ENCODE peak calls at places on chromosomes 7 and 10, in eight cellular contexts. One of them, this sample, is unnamed.

GRCh38 chr7:33964417-33965115 is 59.2 kb downstream of the BMPER start:
- DNase-seq in mesothelial cell of epicardium: no peak
- DNase-seq in adrenal gland: no peak
- DNase-seq in HFFc6: no peak
- DNase-seq in OCI-LY7: no peak
- DNase-seq in body of pancreas: no peak
- DNase-seq in fibroblast of mammary gland: no peak
- DNase-seq in glutamatergic neuron: no peak
- DNase-seq in this sample: no peak

GRCh38 chr10:86263209-86263608 is 103.4 kb downstream of the GRID1 start:
- DNase-seq in fibroblast of mammary gland: no peak
- DNase-seq in body of pancreas: no peak
- DNase-seq in OCI-LY7: no peak
- DNase-seq in glutamatergic neuron: no peak
- DNase-seq in mesothelial cell of epicardium: peak
- DNase-seq in HFFc6: no peak
- DNase-seq in adrenal gland: no peak
- DNase-seq in this sample: no peak

GRCh38 chr10:34581871-34582532 is 233.1 kb downstream of the PARD3 start:
- DNase-seq in glutamatergic neuron: no peak
- DNase-seq in fibroblast of mammary gland: peak
- DNase-seq in body of pancreas: no peak
- DNase-seq in HFFc6: peak
- DNase-seq in mesothelial cell of epicardium: no peak
- DNase-seq in OCI-LY7: no peak
- DNase-seq in adrenal gland: no peak
- DNase-seq in this sample: no peak

GRCh38 chr10:60410970-60411369 is 21.3 kb upstream of the ANK3 start:
- DNase-seq in body of pancreas: no peak
- DNase-seq in fibroblast of mammary gland: no peak
- DNase-seq in mesothelial cell of epicardium: no peak
- DNase-seq in OCI-LY7: no peak
- DNase-seq in adrenal gland: no peak
- DNase-seq in glutamatergic neuron: no peak
- DNase-seq in HFFc6: no peak
- DNase-seq in this sample: no peak

GRCh38 chr7:7911339-7911738 is 57.3 kb upstream of the GLCCI1 start:
- DNase-seq in OCI-LY7: no peak
- DNase-seq in fibroblast of mammary gland: peak
- DNase-seq in HFFc6: peak
- DNase-seq in adrenal gland: no peak
- DNase-seq in mesothelial cell of epicardium: no peak
- DNase-seq in body of pancreas: no peak
- DNase-seq in glutamatergic neuron: no peak
- DNase-seq in this sample: no peak

GRCh38 chr7:20310963-20311742 is 19.5 kb upstream of the ITGB8 start:
- DNase-seq in body of pancreas: no peak
- DNase-seq in adrenal gland: no peak
- DNase-seq in glutamatergic neuron: no peak
- DNase-seq in fibroblast of mammary gland: peak
- DNase-seq in HFFc6: peak
- DNase-seq in OCI-LY7: peak
- DNase-seq in mesothelial cell of epicardium: no peak
- DNase-seq in this sample: no peak

GRCh38 chr7:13742719-13743640 is 246.5 kb downstream of the ETV1 start:
- DNase-seq in body of pancreas: peak
- DNase-seq in adrenal gland: peak
- DNase-seq in HFFc6: peak
- DNase-seq in mesothelial cell of epicardium: no peak
- DNase-seq in fibroblast of mammary gland: peak
- DNase-seq in OCI-LY7: peak
- DNase-seq in glutamatergic neuron: peak
- DNase-seq in this sample: no peak

GRCh38 chr10:5961405-5962100 is 15.8 kb downstream of the IL15RA start:
- DNase-seq in mesothelial cell of epicardium: no peak
- DNase-seq in HFFc6: no peak
- DNase-seq in body of pancreas: no peak
- DNase-seq in OCI-LY7: no peak
- DNase-seq in adrenal gland: no peak
- DNase-seq in fibroblast of mammary gland: no peak
- DNase-seq in glutamatergic neuron: no peak
- DNase-seq in this sample: no peak

GRCh38 chr10:33193867-33194521 is 140.5 kb downstream of the NRP1 start:
- DNase-seq in body of pancreas: peak
- DNase-seq in adrenal gland: no peak
- DNase-seq in HFFc6: peak
- DNase-seq in mesothelial cell of epicardium: no peak
- DNase-seq in OCI-LY7: no peak
- DNase-seq in fibroblast of mammary gland: peak
- DNase-seq in glutamatergic neuron: no peak
- DNase-seq in this sample: no peak

GRCh38 chr10:93815304-93816091 is 57.8 kb downstream of the LGI1 start:
- DNase-seq in mesothelial cell of epicardium: no peak
- DNase-seq in body of pancreas: no peak
- DNase-seq in glutamatergic neuron: no peak
- DNase-seq in adrenal gland: no peak
- DNase-seq in OCI-LY7: peak
- DNase-seq in HFFc6: no peak
- DNase-seq in fibroblast of mammary gland: no peak
- DNase-seq in this sample: no peak

GRCh38 chr10:110783509-110784103 is 88.1 kb upstream of the PDCD4 start:
- DNase-seq in body of pancreas: no peak
- DNase-seq in mesothelial cell of epicardium: no peak
- DNase-seq in fibroblast of mammary gland: peak
- DNase-seq in adrenal gland: no peak
- DNase-seq in OCI-LY7: no peak
- DNase-seq in glutamatergic neuron: no peak
- DNase-seq in HFFc6: no peak
- DNase-seq in this sample: no peak

GRCh38 chr7:231030-231857 is 38.9 kb downstream of the FAM20C start:
- DNase-seq in adrenal gland: no peak
- DNase-seq in fibroblast of mammary gland: peak
- DNase-seq in glutamatergic neuron: no peak
- DNase-seq in HFFc6: no peak
- DNase-seq in mesothelial cell of epicardium: no peak
- DNase-seq in body of pancreas: no peak
- DNase-seq in OCI-LY7: no peak
- DNase-seq in this sample: no peak

GRCh38 chr7:140176271-140176701 is 497 bp downstream of the KDM7A start:
- DNase-seq in mesothelial cell of epicardium: no peak
- DNase-seq in body of pancreas: peak
- DNase-seq in glutamatergic neuron: peak
- DNase-seq in OCI-LY7: peak
- DNase-seq in HFFc6: no peak
- DNase-seq in adrenal gland: no peak
- DNase-seq in fibroblast of mammary gland: no peak
- DNase-seq in this sample: no peak

GRCh38 chr10:75071164-75071489 is 40.3 kb upstream of the SAMD8 start:
- DNase-seq in body of pancreas: no peak
- DNase-seq in OCI-LY7: no peak
- DNase-seq in fibroblast of mammary gland: no peak
- DNase-seq in mesothelial cell of epicardium: peak
- DNase-seq in HFFc6: no peak
- DNase-seq in glutamatergic neuron: no peak
- DNase-seq in adrenal gland: no peak
- DNase-seq in this sample: no peak

GRCh38 chr7:70316745-70317144 is 718.5 kb downstream of the AUTS2 start:
- DNase-seq in glutamatergic neuron: no peak
- DNase-seq in HFFc6: no peak
- DNase-seq in adrenal gland: no peak
- DNase-seq in body of pancreas: no peak
- DNase-seq in mesothelial cell of epicardium: no peak
- DNase-seq in OCI-LY7: no peak
- DNase-seq in fibroblast of mammary gland: no peak
- DNase-seq in this sample: no peak

GRCh38 chr10:112376578-112376855 is 2.6 kb downstream of the ACSL5 start:
- DNase-seq in body of pancreas: no peak
- DNase-seq in OCI-LY7: peak
- DNase-seq in glutamatergic neuron: no peak
- DNase-seq in HFFc6: no peak
- DNase-seq in fibroblast of mammary gland: no peak
- DNase-seq in mesothelial cell of epicardium: no peak
- DNase-seq in adrenal gland: no peak
- DNase-seq in this sample: no peak

DNA sequence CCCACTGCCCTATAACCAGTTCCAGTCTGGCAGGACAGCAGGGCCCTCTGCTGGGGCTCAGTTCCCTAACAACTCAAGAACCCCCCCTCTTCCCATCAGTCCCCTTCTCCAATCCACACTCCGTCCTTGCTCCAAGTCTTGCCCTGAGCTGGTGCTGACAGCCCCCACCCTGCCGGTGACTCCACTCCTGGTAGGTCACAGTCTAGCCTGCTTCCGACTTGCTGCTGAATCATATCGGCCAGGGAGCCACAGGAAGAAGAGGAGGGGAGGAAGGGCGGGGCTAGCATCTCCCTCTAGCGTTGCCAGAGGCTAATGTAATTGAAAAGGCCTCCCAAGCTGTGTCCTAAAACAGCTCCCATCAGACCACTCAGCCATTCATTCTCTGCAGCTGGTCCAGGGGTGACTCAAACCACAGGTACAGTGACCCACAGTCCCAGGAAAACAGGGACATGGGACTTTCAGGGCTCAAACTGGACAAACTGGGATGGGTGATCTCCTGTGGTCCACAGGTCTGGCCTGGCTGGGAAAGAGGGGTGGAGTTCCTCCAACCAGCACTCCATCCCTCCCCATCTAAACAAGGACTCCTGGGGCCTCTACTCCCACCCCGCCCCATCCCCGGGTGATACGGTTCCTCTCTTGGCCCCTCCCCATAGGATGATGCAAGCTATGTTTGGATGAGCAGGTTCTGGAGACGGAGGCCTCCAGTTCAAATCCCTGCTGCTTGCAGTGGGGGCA is 158.8 kb downstream of the SH3PXD2A start:
- DNase-seq in adrenal gland: peak
- DNase-seq in OCI-LY7: peak
- DNase-seq in body of pancreas: peak
- DNase-seq in glutamatergic neuron: peak
- DNase-seq in HFFc6: peak
- DNase-seq in mesothelial cell of epicardium: no peak
- DNase-seq in fibroblast of mammary gland: peak
- DNase-seq in this sample: no peak
- TF ChIP-seq CTCF in adrenal gland: peak
- TF ChIP-seq CTCF in OCI-LY7: peak
- TF ChIP-seq CTCF in body of pancreas: no peak
- TF ChIP-seq CTCF in glutamatergic neuron: peak
- TF ChIP-seq CTCF in HFFc6: peak
- TF ChIP-seq CTCF in mesothelial cell of epicardium: no peak
- TF ChIP-seq CTCF in fibroblast of mammary gland: peak
- TF ChIP-seq CTCF in this sample: no peak

DNA sequence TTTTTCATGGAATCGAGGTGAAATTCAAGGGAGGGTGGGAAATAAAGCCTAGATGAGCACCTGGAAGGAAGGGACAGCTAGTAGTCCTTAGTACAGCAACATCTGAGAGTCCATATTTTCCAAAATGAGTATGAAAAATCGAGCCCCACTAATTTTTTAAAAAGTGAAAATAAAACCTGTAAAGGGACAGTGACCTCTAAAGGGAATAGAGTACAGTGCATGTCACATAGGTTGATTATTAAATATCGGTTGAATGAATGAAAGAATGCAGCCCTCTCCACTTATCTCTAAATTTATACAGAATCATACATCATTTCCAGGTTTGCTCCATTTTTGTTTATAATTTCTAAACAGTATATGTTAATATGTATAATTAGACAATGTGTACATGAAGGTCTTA is 1088.5 kb upstream of the GHITM start:
- DNase-seq in HFFc6: no peak
- DNase-seq in OCI-LY7: no peak
- DNase-seq in body of pancreas: no peak
- DNase-seq in glutamatergic neuron: no peak
- DNase-seq in fibroblast of mammary gland: no peak
- DNase-seq in mesothelial cell of epicardium: no peak
- DNase-seq in adrenal gland: no peak
- DNase-seq in this sample: no peak
- TF ChIP-seq CTCF in HFFc6: peak
- TF ChIP-seq CTCF in OCI-LY7: peak
- TF ChIP-seq CTCF in body of pancreas: no peak
- TF ChIP-seq CTCF in glutamatergic neuron: peak
- TF ChIP-seq CTCF in fibroblast of mammary gland: no peak
- TF ChIP-seq CTCF in mesothelial cell of epicardium: no peak
- TF ChIP-seq CTCF in adrenal gland: no peak
- TF ChIP-seq CTCF in this sample: no peak

DNA sequence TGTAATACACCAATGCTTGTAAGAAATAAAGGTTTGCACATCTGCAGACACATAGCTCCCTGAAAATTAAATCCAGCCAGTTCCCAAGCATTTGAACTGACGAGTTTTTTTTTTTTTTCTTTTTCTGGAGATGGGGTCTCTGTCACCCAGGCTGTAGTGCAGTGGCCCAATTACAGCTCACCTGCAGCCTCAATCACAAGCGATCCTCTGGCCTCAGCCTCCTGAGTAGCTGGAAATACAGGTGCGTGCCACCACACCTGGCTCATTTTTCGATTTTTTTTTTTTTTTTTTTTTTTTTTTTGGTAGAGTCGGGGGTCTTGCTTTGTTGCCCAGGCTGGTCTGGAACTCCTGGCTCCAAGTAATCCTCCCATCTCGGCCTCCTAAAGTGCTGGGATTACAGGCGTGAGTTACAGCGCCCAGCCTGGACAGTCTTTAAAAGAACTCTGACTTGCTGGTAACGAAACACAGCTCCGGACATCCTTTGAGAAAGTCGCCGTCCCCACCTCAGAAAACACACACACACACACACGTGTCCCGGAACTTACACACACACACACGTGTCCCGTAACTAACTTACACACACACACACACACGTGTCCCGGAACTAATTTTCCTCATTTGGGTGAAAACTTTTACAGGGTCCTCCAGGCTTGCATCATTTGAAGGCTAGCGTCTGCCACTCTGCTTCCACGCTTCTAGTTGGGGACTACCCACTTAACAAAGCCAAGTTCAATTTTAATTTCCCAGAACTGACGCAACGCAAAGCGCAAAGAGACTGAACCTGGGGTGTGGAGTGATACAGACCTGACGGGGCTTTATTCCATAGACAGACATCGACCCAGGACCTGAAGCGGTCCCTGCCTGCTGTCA is 18.6 kb downstream of the OCM2 start:
- DNase-seq in body of pancreas: peak
- DNase-seq in OCI-LY7: peak
- DNase-seq in fibroblast of mammary gland: peak
- DNase-seq in mesothelial cell of epicardium: no peak
- DNase-seq in adrenal gland: no peak
- DNase-seq in glutamatergic neuron: no peak
- DNase-seq in HFFc6: peak
- DNase-seq in this sample: no peak
- TF ChIP-seq CTCF in body of pancreas: no peak
- TF ChIP-seq CTCF in OCI-LY7: no peak
- TF ChIP-seq CTCF in fibroblast of mammary gland: no peak
- TF ChIP-seq CTCF in mesothelial cell of epicardium: no peak
- TF ChIP-seq CTCF in adrenal gland: no peak
- TF ChIP-seq CTCF in glutamatergic neuron: no peak
- TF ChIP-seq CTCF in HFFc6: no peak
- TF ChIP-seq CTCF in this sample: no peak

DNA sequence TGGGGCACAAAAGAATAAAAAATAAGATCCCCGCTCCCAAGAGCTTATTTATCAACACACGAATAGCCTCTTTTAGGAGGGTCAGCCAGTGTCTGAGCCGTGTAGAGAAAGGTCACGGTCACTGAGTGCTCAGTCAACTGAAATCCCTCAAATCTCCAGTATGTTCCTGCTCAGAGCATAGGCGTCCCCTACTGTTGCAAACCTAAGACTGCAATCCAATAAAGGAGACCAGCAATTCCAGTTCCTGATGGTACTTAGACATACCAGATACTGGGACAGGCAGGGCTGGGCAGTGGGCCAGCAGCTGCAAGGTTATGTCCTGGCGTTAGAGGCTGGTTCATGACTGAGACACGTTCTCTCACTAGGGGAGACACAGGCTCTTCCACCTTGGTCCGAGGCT is 93.6 kb downstream of the CACNB2 start:
- DNase-seq in body of pancreas: peak
- DNase-seq in glutamatergic neuron: no peak
- DNase-seq in mesothelial cell of epicardium: no peak
- DNase-seq in adrenal gland: peak
- DNase-seq in OCI-LY7: no peak
- DNase-seq in HFFc6: no peak
- DNase-seq in fibroblast of mammary gland: no peak
- DNase-seq in this sample: no peak
- TF ChIP-seq CTCF in body of pancreas: no peak
- TF ChIP-seq CTCF in glutamatergic neuron: no peak
- TF ChIP-seq CTCF in mesothelial cell of epicardium: peak
- TF ChIP-seq CTCF in adrenal gland: peak
- TF ChIP-seq CTCF in OCI-LY7: no peak
- TF ChIP-seq CTCF in HFFc6: peak
- TF ChIP-seq CTCF in fibroblast of mammary gland: peak
- TF ChIP-seq CTCF in this sample: no peak